ENCODE peak calls at places on chromosomes 5 and 9, in five cellular contexts. V is SK-N-SH, O is K562, S is GM12878, D is HepG2. L is an unnamed sample.

GRCh38 chr9:116959775-116960174 is 272.7 kb downstream of the TRIM32 start:
- DNase-seq in S (no peak), O (no peak), V (peak; percentile 44), D (no peak), L (peak; percentile 18)

GRCh38 chr9:82797539-82797938 is 265.4 kb downstream of the RASEF start:
- DNase-seq in D (no peak), O (no peak), S (no peak), V (no peak), L (no peak)

GRCh38 chr5:133460172-133460758 is 152.1 kb downstream of the FSTL4 start:
- DNase-seq in V (peak; percentile 55), S (no peak), O (peak; percentile 79), D (no peak), L (no peak)

GRCh38 chr5:150636391-150637244 is 3.8 kb upstream of the SYNPO start:
- DNase-seq in S (no peak), D (no peak), O (no peak), V (peak; percentile 84), L (peak; percentile 68)

GRCh38 chr9:127189628-127190027 is 67.2 kb upstream of the ANGPTL2 start:
- DNase-seq in O (no peak), D (no peak), S (no peak), V (no peak), L (no peak)

GRCh38 chr5:109611505-109611904 is 78.2 kb upstream of the MAN2A1 start:
- DNase-seq in D (no peak), S (no peak), O (no peak), V (no peak), L (no peak)

GRCh38 chr5:102901821-102902448 is 146.8 kb downstream of the PAM start:
- DNase-seq in O (no peak), S (no peak), V (no peak), D (peak; percentile 7), L (no peak)

GRCh38 chr9:34588671-34589370 is 703 bp downstream of the CNTFR start:
- DNase-seq in S (no peak), V (peak; percentile 69), D (no peak), O (no peak), L (no peak)

GRCh38 chr5:61386062-61386800 is 54.2 kb downstream of the ZSWIM6 start:
- DNase-seq in V (no peak), O (no peak), S (no peak), D (peak; percentile 44), L (no peak)

GRCh38 chr5:178313316-178313715 is 80.7 kb upstream of the PHYKPL start:
- DNase-seq in O (no peak), D (no peak), S (no peak), V (no peak), L (no peak)

GRCh38 chr9:113581865-113582697 is 118.6 kb downstream of the RGS3 start:
- DNase-seq in S (peak; percentile 96), O (no peak), V (peak; percentile 62), D (no peak), L (peak; percentile 84)

GRCh38 chr5:68049053-68049713 is 166.4 kb upstream of the PIK3R1 start:
- DNase-seq in V (no peak), D (no peak), S (no peak), O (no peak), L (no peak)

GRCh38 chr9:97954550-97954989 is 16.6 kb upstream of the HEMGN start:
- DNase-seq in O (peak; percentile 67), S (no peak), V (peak; percentile 58), D (peak; percentile 52), L (no peak)

GRCh38 chr9:107024193-107024592 is 161.2 kb downstream of the ZNF462 start:
- DNase-seq in S (peak; percentile 45), O (no peak), V (no peak), D (no peak), L (no peak)

GRCh38 chr5:74281191-74281590 is 359.3 kb downstream of the ENC1 start:
- DNase-seq in O (no peak), S (no peak), D (no peak), V (no peak), L (no peak)

GRCh38 chr5:11293523-11293922 is 532.5 kb upstream of the DAP start:
- DNase-seq in D (no peak), V (no peak), O (no peak), S (no peak), L (no peak)

GRCh38 chr5:16975950-16976624 is 40.0 kb upstream of the MYO10 start:
- DNase-seq in O (no peak), S (peak; percentile 23), D (no peak), V (no peak), L (no peak)

GRCh38 chr5:120576588-120576987 is 112.5 kb downstream of the PRR16 start:
- DNase-seq in D (no peak), S (no peak), V (no peak), O (no peak), L (no peak)

GRCh38 chr5:11557063-11557462 is 347.2 kb downstream of the CTNND2 start:
- DNase-seq in V (no peak), S (no peak), O (no peak), D (no peak), L (no peak)

GRCh38 chr5:134252671-134253070 is 26.8 kb upstream of the PPP2CA start:
- DNase-seq in V (no peak), D (peak; percentile 79), O (no peak), S (no peak), L (peak; percentile 96)

GRCh38 chr9:78029601-78030552 is 1.7 kb downstream of the GNAQ start:
- DNase-seq in D (no peak), O (no peak), S (no peak), V (no peak), L (peak; percentile 48)

GRCh38 chr5:86878250-86878649 is 260.5 kb downstream of the COX7C start:
- DNase-seq in D (no peak), O (no peak), S (no peak), V (no peak), L (no peak)

GRCh38 chr5:72451771-72452505 is 55.3 kb downstream of the ZNF366 start:
- DNase-seq in S (peak; percentile 75), D (no peak), O (no peak), V (peak; percentile 41), L (peak; percentile 66)

DNA sequence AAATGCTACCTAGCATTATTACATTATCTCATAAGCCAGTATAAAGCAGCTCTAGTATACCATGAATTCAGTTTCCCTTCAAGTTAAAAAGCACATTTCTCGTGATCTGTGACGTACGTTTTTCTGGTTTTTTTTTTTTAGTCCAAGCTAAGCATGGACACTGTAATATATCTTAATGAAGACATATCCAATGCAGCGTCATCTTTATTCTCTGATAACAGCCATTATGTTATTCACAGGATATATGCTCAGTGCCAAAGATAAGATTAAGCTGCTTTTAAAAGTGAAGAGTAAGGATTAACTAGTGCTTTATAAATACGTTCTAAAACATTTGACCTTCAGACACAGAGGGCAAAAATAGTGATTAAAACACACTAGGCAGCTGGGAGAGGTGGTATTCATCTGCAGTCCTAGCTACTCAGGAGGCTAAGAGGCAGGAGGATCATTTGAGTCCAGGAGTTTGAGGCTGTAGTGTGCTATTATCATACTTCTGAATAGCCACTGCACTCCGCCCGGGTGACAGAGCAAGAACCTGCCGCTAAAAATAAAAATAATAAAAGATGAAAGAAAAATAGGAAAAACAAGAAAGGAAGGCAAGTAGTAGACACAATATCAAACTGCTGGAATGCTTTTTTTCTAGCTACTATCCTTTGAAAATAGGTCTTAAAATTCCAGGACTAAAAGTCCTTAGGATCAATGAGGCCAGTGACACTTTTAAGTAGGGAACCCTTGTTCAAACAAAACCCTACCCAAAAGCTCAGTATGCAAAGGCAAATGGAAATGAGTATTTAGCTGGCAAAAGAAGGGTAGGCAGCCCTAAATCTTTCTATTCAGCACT is 7.7 kb downstream of the CSNK1A1 start:
- DNase-seq in O (no peak), D (no peak), V (no peak), S (no peak), L (no peak)
- H3K27ac ChIP-seq in O (peak overlapping the region; percentile 51), D (no peak overlapping the region), V (no peak overlapping the region), S (no peak overlapping the region), L (no peak overlapping the region)

GRCh38 chr9:137030528-137030927 is 1.4 kb downstream of the FUT7 start:
- DNase-seq in O (no peak), S (peak; percentile 42), V (no peak), D (no peak), L (no peak)

GRCh38 chr9:137030006-137030405 is 1.9 kb downstream of the FUT7 start:
- DNase-seq in O (no peak), D (no peak), S (no peak), V (no peak), L (no peak)

GRCh38 chr9:137028013-137028280 is at the start of gene ABCA2:
- DNase-seq in S (no peak), V (no peak), D (no peak), O (no peak), L (peak; percentile 12)

GRCh38 chr9:137028281-137029057 is 432 bp upstream of the ABCA2 start:
- DNase-seq in S (no peak), D (no peak), V (peak; percentile 91), O (peak; percentile 87), L (peak; percentile 11)

GRCh38 chr9:137029058-137029922 is 1.3 kb upstream of the ABCA2 start:
- DNase-seq in O (peak; percentile 78), D (peak; percentile 54), S (no peak), V (peak; percentile 90), L (peak; percentile 36)
- TF ChIP-seq MXI1 in O (no peak), D (no peak), S (no peak), V (no peak), L (no peak)

DNA sequence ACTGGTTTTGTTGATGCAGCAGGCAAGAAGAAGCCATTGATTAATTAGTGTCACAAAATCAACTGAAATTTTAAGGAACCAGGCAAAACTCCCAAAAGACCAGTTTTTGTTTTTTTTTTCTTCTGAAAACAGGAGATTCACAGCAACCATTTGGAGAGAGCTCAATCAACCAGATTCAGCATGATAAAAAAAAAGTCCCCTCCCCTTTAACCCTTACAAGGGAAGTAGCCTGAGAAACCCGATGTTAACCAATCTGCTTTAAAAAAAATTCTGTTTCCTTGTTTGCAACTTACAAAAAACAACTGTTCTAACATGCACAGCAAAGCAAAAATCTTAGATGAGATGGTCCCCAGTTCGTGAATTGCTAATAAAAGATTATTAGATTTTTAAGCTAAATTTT is 59.7 kb downstream of the HMHB1 start:
- DNase-seq in O (no peak), V (no peak), S (no peak), D (no peak), L (no peak)
- H3K27ac ChIP-seq in O (no peak overlapping the region), V (no peak overlapping the region), S (no peak overlapping the region), D (no peak overlapping the region), L (no peak overlapping the region)

GRCh38 chr5:58454025-58454424 is 5.9 kb downstream of the PLK2 start:
- DNase-seq in D (no peak), V (no peak), S (no peak), O (no peak), L (no peak)

GRCh38 chr5:58455495-58455894 is 4.4 kb downstream of the PLK2 start:
- DNase-seq in D (no peak), S (no peak), V (no peak), O (no peak), L (no peak)

GRCh38 chr5:58456486-58456885 is 3.4 kb downstream of the PLK2 start:
- DNase-seq in S (no peak), D (no peak), O (no peak), V (no peak), L (no peak)

GRCh38 chr5:58455966-58456365 is 3.9 kb downstream of the PLK2 start:
- DNase-seq in D (no peak), S (no peak), O (no peak), V (no peak), L (no peak)

DNA sequence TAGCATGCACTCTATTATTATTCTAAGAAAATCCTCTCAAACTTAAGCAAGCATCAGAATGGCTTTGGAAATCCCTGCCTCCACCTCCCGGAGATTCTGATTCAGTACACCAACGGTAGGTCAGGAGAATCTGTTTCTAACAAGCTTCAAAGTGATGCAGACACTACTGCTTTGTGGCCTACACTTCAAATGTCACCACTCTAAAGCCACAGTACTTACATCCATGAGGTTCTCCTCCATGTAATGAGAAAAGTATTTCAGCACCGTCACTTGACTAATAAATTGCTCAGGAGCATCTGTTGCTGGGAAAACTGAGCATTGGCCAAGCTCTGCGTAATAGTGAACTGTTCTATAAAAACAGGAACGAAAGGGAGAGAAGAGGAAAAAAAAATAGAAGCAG is 4.8 kb downstream of the PLK2 start:
- DNase-seq in O (no peak), D (no peak), V (no peak), S (no peak), L (peak; percentile 55)
- TF ChIP-seq MXI1 in O (no peak), D (no peak), V (no peak), S (no peak), L (no peak)

L was measured in IMR-90.